ENCODE peak calls at places on chromosome 18, in six cellular contexts. G is HFFc6, I is AG08395, W is H9, P is omental fat pad, Y is cardiac muscle cell. S is an unnamed sample.

GRCh38 chr18:183769-184168 is 25.4 kb downstream of the USP14 start:
- DNase-seq in G (no peak), I (peak), W (no peak), P (no peak), Y (peak), S (peak)

GRCh38 chr18:77133051-77133919 is 702 bp upstream of the MBP start:
- DNase-seq in G (no peak), I (no peak), W (peak), P (no peak), Y (peak), S (peak)

GRCh38 chr18:65768379-65768778 is 17.6 kb downstream of the CDH7 start:
- DNase-seq in G (no peak), I (no peak), W (no peak), P (no peak), Y (no peak), S (no peak)

GRCh38 chr18:32093106-32093511 is 1.4 kb downstream of the RNF138 start:
- DNase-seq in G (peak), I (peak), W (peak), P (no peak), Y (peak), S (peak)

GRCh38 chr18:52670903-52671302 is 330.9 kb downstream of the DCC start:
- DNase-seq in G (no peak), I (no peak), W (no peak), P (no peak), Y (peak), S (peak)

GRCh38 chr18:9643549-9643948 is 29.2 kb upstream of the PPP4R1 start:
- DNase-seq in G (peak), I (peak), W (peak), P (no peak), Y (peak), S (no peak)

GRCh38 chr18:74226666-74227065 is 65.1 kb downstream of the CYB5A start:
- DNase-seq in G (no peak), I (no peak), W (no peak), P (no peak), Y (no peak), S (no peak)

GRCh38 chr18:44514766-44515165 is 165.9 kb upstream of the SETBP1 start:
- DNase-seq in G (no peak), I (no peak), W (no peak), P (no peak), Y (no peak), S (no peak)

GRCh38 chr18:3960142-3960541 is 495.0 kb downstream of the DLGAP1 start:
- DNase-seq in G (no peak), I (no peak), W (no peak), P (no peak), Y (no peak), S (no peak)

GRCh38 chr18:77634495-77634894 is 384.8 kb downstream of the GALR1 start:
- DNase-seq in G (no peak), I (no peak), W (no peak), P (no peak), Y (no peak), S (no peak)

GRCh38 chr18:903703-904102 is 968 bp upstream of the ADCYAP1 start:
- DNase-seq in G (no peak), I (peak), W (peak), P (no peak), Y (peak), S (peak)

GRCh38 chr18:5987217-5987616 is 91.9 kb upstream of the TMEM200C start:
- DNase-seq in G (no peak), I (no peak), W (no peak), P (no peak), Y (no peak), S (no peak)

GRCh38 chr18:10518595-10519273 is 7.1 kb upstream of the NAPG start:
- DNase-seq in G (peak), I (peak), W (no peak), P (no peak), Y (peak), S (no peak)

GRCh38 chr18:8283901-8284585 is 325.2 kb upstream of the RAB12 start:
- DNase-seq in G (peak), I (peak), W (no peak), P (no peak), Y (no peak), S (no peak)

GRCh38 chr18:11947214-11948119 is 33.8 kb upstream of the IMPA2 start:
- DNase-seq in G (peak), I (peak), W (peak), P (peak), Y (peak), S (no peak)

GRCh38 chr18:70781860-70782453 is 493.1 kb downstream of the SOCS6 start:
- DNase-seq in G (peak), I (peak), W (peak), P (no peak), Y (peak), S (peak)

GRCh38 chr18:79596451-79597175 is 83.0 kb upstream of the CTDP1 start:
- DNase-seq in G (no peak), I (no peak), W (no peak), P (no peak), Y (no peak), S (no peak)

S was measured in NCI-H345.